ENCODE peak calls at places on chromosomes 1 and 21, in eight cellular contexts. Y is GM23248; H is CD8-positive, alpha-beta T cell; G is CD8-positive, alpha-beta memory T cell; S is IMR-90; Z is left ventricle myocardium inferior; T is left lung; E is breast epithelium. P is an unnamed sample.

GRCh38 chr1:70042090-70042716 is 163.2 kb downstream of the LRRC40 start:
- DNase-seq in Y (no peak), H (no peak), G (no peak), S (no peak), Z (no peak), T (no peak), E (no peak), P (no peak)

GRCh38 chr1:226687476-226687875 is 51.6 kb downstream of the ITPKB start:
- DNase-seq in Y (no peak), H (peak; percentile 61), G (peak; percentile 61), S (no peak), Z (no peak), T (no peak), E (no peak), P (no peak)

GRCh38 chr1:29033829-29034466 is 89.8 kb downstream of the TMEM200B start:
- DNase-seq in Y (peak; percentile 67), H (no peak), G (peak; percentile 16), S (peak; percentile 56), Z (no peak), T (no peak), E (no peak), P (peak; percentile 67)

GRCh38 chr1:161330346-161330745 is 16.2 kb downstream of the SDHC start:
- DNase-seq in Y (peak; percentile 54), H (no peak), G (no peak), S (no peak), Z (no peak), T (no peak), E (no peak), P (peak; percentile 21)

GRCh38 chr1:153633161-153633746 is 612 bp upstream of the CHTOP start:
- DNase-seq in Y (no peak), H (no peak), G (no peak), S (no peak), Z (no peak), T (no peak), E (no peak), P (no peak)

GRCh38 chr1:50615036-50615750 is 191.9 kb upstream of the DMRTA2 start:
- DNase-seq in Y (no peak), H (no peak), G (no peak), S (no peak), Z (no peak), T (no peak), E (no peak), P (no peak)

GRCh38 chr1:68210027-68210426 is 22.3 kb downstream of the WLS start:
- DNase-seq in Y (no peak), H (no peak), G (no peak), S (no peak), Z (no peak), T (no peak), E (no peak), P (no peak)

GRCh38 chr1:62097464-62097863 is 97.2 kb upstream of the L1TD1 start:
- DNase-seq in Y (no peak), H (no peak), G (no peak), S (no peak), Z (no peak), T (no peak), E (no peak), P (no peak)

GRCh38 chr1:61259379-61260148 is 177.2 kb downstream of the NFIA start:
- DNase-seq in Y (peak; percentile 27), H (no peak), G (no peak), S (no peak), Z (no peak), T (no peak), E (no peak), P (no peak)

GRCh38 chr1:17011439-17012307 is at the start of gene ATP13A2:
- DNase-seq in Y (peak; percentile 92), H (peak; percentile 81), G (peak; percentile 83), S (peak; percentile 56), Z (peak; percentile 80), T (peak; percentile 82), E (peak; percentile 80), P (peak; percentile 82)

GRCh38 chr1:67020304-67020703 is 33.6 kb downstream of the SLC35D1 start:
- DNase-seq in Y (peak; percentile 55), H (no peak), G (no peak), S (peak; percentile 75), Z (no peak), T (no peak), E (no peak), P (no peak)

GRCh38 chr1:154329551-154330131 is 4.3 kb downstream of the ATP8B2 start:
- DNase-seq in Y (peak; percentile 38), H (peak; percentile 50), G (peak; percentile 56), S (no peak), Z (no peak), T (no peak), E (no peak), P (no peak)

GRCh38 chr1:8962812-8963669 is 17.4 kb downstream of the CA6 start:
- DNase-seq in Y (peak; percentile 75), H (peak; percentile 41), G (peak; percentile 58), S (no peak), Z (peak; percentile 20), T (peak; percentile 77), E (no peak), P (peak; percentile 38)

GRCh38 chr1:116175621-116176020 is 64.4 kb downstream of the MAB21L3 start:
- DNase-seq in Y (no peak), H (no peak), G (no peak), S (no peak), Z (no peak), T (no peak), E (no peak), P (no peak)

GRCh38 chr1:38826262-38826661 is 33.3 kb downstream of the RRAGC start:
- DNase-seq in Y (no peak), H (no peak), G (no peak), S (no peak), Z (no peak), T (no peak), E (no peak), P (no peak)

GRCh38 chr1:217135569-217135915 is 412.3 kb upstream of the ESRRG start:
- DNase-seq in Y (peak; percentile 14), H (no peak), G (no peak), S (peak; percentile 5), Z (no peak), T (no peak), E (no peak), P (no peak)

GRCh38 chr21:34120867-34121266 is 47.5 kb downstream of the MRPS6 start:
- DNase-seq in Y (no peak), H (no peak), G (no peak), S (no peak), Z (no peak), T (no peak), E (no peak), P (no peak)

GRCh38 chr1:51877434-51878306 is 857 bp downstream of the NRDC start:
- DNase-seq in Y (peak; percentile 73), H (peak; percentile 9), G (no peak), S (peak; percentile 42), Z (no peak), T (peak; percentile 45), E (no peak), P (no peak)

GRCh38 chr1:983736-984475 is 2.0 kb upstream of the PERM1 start:
- DNase-seq in Y (peak; percentile 49), H (peak; percentile 73), G (peak; percentile 57), S (no peak), Z (peak; percentile 55), T (no peak), E (no peak), P (peak; percentile 74)
- H3K27me3 ChIP-seq in Y (peaks cover 14% of the 10 kb centered on the region), H (no peaks in the 10 kb centered on the region), G (peaks cover 3% of the 10 kb centered on the region), S (peaks cover 5% of the 10 kb centered on the region), Z (peaks cover 26% of the 10 kb centered on the region), T (peaks cover 75% of the 10 kb centered on the region), E (no peaks in the 10 kb centered on the region), P (peaks cover 25% of the 10 kb centered on the region)

DNA sequence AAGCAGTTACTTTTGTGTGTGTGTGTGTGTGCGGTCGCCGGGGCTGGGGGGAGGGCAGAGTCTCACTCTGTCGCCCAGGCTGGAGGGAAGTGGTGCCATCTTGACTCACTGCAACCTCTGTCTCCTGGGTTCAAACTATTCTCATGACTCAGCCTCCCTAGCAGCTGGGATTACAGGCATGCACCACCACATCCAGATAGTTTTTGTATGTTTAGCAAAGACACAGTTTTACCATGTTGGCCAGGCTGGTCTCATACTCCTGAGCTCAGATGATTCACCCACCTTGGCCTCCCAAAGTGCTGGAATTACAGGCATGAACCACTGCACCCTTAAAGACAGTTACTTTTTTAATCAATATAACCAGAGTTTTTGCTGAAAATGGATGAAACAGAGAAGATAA is 207.0 kb downstream of the PTPRC start:
- DNase-seq in Y (no peak), H (no peak), G (no peak), S (peak; percentile 72), Z (no peak), T (no peak), E (no peak), P (no peak)
- H3K4me1 ChIP-seq in Y (no peaks in the 10 kb centered on the region), H (no peaks in the 10 kb centered on the region), G (no peaks in the 10 kb centered on the region), S (no peaks in the 10 kb centered on the region), Z (no peaks in the 10 kb centered on the region), T (no peaks in the 10 kb centered on the region), E (no peaks in the 10 kb centered on the region), P (peaks cover 8% of the 10 kb centered on the region)

GRCh38 chr1:163866539-163866938 is 544.8 kb downstream of the NUF2 start:
- DNase-seq in Y (no peak), H (no peak), G (no peak), S (no peak), Z (no peak), T (no peak), E (no peak), P (no peak)

GRCh38 chr1:163872067-163872466 is 550.3 kb downstream of the NUF2 start:
- DNase-seq in Y (peak; percentile 25), H (no peak), G (no peak), S (no peak), Z (no peak), T (no peak), E (no peak), P (no peak)

GRCh38 chr1:163875214-163875926 is 553.6 kb downstream of the NUF2 start:
- DNase-seq in Y (peak; percentile 92), H (no peak), G (no peak), S (peak; percentile 22), Z (peak; percentile 26), T (no peak), E (no peak), P (peak; percentile 54)

GRCh38 chr1:163874070-163874469 is 552.3 kb downstream of the NUF2 start:
- DNase-seq in Y (peak; percentile 13), H (no peak), G (no peak), S (no peak), Z (no peak), T (no peak), E (no peak), P (no peak)

GRCh38 chr1:163870666-163871065 is 548.9 kb downstream of the NUF2 start:
- DNase-seq in Y (peak; percentile 41), H (no peak), G (no peak), S (no peak), Z (no peak), T (no peak), E (no peak), P (no peak)
- H3K9me3 ChIP-seq in Y (no peaks in the 10 kb centered on the region), H (no peaks in the 10 kb centered on the region), G (no peaks in the 10 kb centered on the region), S (no peaks in the 10 kb centered on the region), Z (peaks cover 12% of the 10 kb centered on the region), T (peaks cover 6% of the 10 kb centered on the region), E (peaks cover 6% of the 10 kb centered on the region), P (no peaks in the 10 kb centered on the region)

DNA sequence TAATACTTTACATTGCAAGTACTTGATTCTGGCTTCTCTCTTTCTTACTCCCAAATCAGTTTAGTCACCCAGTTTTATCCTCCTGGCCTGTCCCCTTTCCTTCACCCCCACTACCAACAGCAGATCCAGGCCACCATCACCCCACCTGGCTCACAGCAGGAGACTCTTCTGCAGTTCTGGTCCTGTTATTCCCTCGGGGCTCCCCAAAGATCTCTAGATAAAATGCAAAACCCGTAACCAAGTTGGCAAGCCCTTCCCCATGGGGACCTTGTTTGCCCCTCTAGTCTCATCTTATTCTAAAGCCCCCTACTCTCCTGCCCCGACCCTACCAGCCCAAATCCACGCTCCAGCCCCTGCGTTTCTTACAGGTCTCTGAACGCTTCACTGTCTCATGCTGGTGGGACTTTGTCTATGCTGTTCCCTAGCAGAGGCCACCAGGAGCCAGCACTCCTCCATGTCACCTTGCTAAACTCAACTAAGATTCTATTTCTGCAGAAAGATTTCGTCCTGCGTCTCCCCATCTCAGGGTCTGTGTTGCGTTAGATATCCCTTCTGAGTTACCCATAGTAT is 4.0 kb downstream of the ABCG1 start:
- DNase-seq in Y (no peak), H (no peak), G (no peak), S (no peak), Z (no peak), T (no peak), E (no peak), P (no peak)
- H3K27me3 ChIP-seq in Y (peaks cover 57% of the 10 kb centered on the region), H (no peaks in the 10 kb centered on the region), G (no peaks in the 10 kb centered on the region), S (peaks cover 6% of the 10 kb centered on the region), Z (no peaks in the 10 kb centered on the region), T (peaks cover 20% of the 10 kb centered on the region), E (no peaks in the 10 kb centered on the region), P (peaks cover 24% of the 10 kb centered on the region)

P was measured in HAP-1.